ENCODE peak calls at places on chromosomes 2 and 18, in six cellular contexts. One of them, this sample, is unnamed.

GRCh38 chr2:118670281-118670680 is 177.2 kb downstream of the EN1 start:
- DNase-seq in upper lobe of right lung: no peak
- DNase-seq in hepatocyte: no peak
- DNase-seq in activated T-cell treated with anti-CD3 and anti-CD28 coated beads for 4 hours: no peak
- DNase-seq in activated naive CD8-positive, alpha-beta T cell treated with anti-CD3 and anti-CD28 coated beads for 36 hours: no peak
- DNase-seq in stimulated activated CD8-positive, alpha-beta memory T cell treated with anti-CD3 and anti-CD28 coated beads, Interleukin-4, amount 100 ng/mL, for 4 hours: no peak
- DNase-seq in this sample: no peak

GRCh38 chr2:70089220-70089945 is 2.1 kb downstream of the PCBP1 start:
- DNase-seq in upper lobe of right lung: no peak
- DNase-seq in hepatocyte: peak
- DNase-seq in activated T-cell treated with anti-CD3 and anti-CD28 coated beads for 4 hours: no peak
- DNase-seq in activated naive CD8-positive, alpha-beta T cell treated with anti-CD3 and anti-CD28 coated beads for 36 hours: no peak
- DNase-seq in stimulated activated CD8-positive, alpha-beta memory T cell treated with anti-CD3 and anti-CD28 coated beads, Interleukin-4, amount 100 ng/mL, for 4 hours: no peak
- DNase-seq in this sample: peak

GRCh38 chr2:62109554-62109953 is 86.4 kb upstream of the B3GNT2 start:
- DNase-seq in upper lobe of right lung: no peak
- DNase-seq in hepatocyte: no peak
- DNase-seq in activated T-cell treated with anti-CD3 and anti-CD28 coated beads for 4 hours: no peak
- DNase-seq in activated naive CD8-positive, alpha-beta T cell treated with anti-CD3 and anti-CD28 coated beads for 36 hours: no peak
- DNase-seq in stimulated activated CD8-positive, alpha-beta memory T cell treated with anti-CD3 and anti-CD28 coated beads, Interleukin-4, amount 100 ng/mL, for 4 hours: no peak
- DNase-seq in this sample: no peak

GRCh38 chr2:120632796-120633646 is 102.6 kb upstream of the GLI2 start:
- DNase-seq in upper lobe of right lung: peak
- DNase-seq in hepatocyte: no peak
- DNase-seq in activated T-cell treated with anti-CD3 and anti-CD28 coated beads for 4 hours: no peak
- DNase-seq in activated naive CD8-positive, alpha-beta T cell treated with anti-CD3 and anti-CD28 coated beads for 36 hours: no peak
- DNase-seq in stimulated activated CD8-positive, alpha-beta memory T cell treated with anti-CD3 and anti-CD28 coated beads, Interleukin-4, amount 100 ng/mL, for 4 hours: no peak
- DNase-seq in this sample: no peak

GRCh38 chr18:23071285-23071684 is 64.0 kb upstream of the CABLES1 start:
- DNase-seq in upper lobe of right lung: peak
- DNase-seq in hepatocyte: no peak
- DNase-seq in activated T-cell treated with anti-CD3 and anti-CD28 coated beads for 4 hours: peak
- DNase-seq in activated naive CD8-positive, alpha-beta T cell treated with anti-CD3 and anti-CD28 coated beads for 36 hours: peak
- DNase-seq in stimulated activated CD8-positive, alpha-beta memory T cell treated with anti-CD3 and anti-CD28 coated beads, Interleukin-4, amount 100 ng/mL, for 4 hours: peak
- DNase-seq in this sample: no peak

GRCh38 chr2:230172156-230172555 is 47.6 kb downstream of the SP110 start:
- DNase-seq in upper lobe of right lung: no peak
- DNase-seq in hepatocyte: no peak
- DNase-seq in activated T-cell treated with anti-CD3 and anti-CD28 coated beads for 4 hours: no peak
- DNase-seq in activated naive CD8-positive, alpha-beta T cell treated with anti-CD3 and anti-CD28 coated beads for 36 hours: no peak
- DNase-seq in stimulated activated CD8-positive, alpha-beta memory T cell treated with anti-CD3 and anti-CD28 coated beads, Interleukin-4, amount 100 ng/mL, for 4 hours: no peak
- DNase-seq in this sample: no peak

GRCh38 chr2:142509401-142509800 is 368.1 kb upstream of the KYNU start:
- DNase-seq in upper lobe of right lung: no peak
- DNase-seq in hepatocyte: no peak
- DNase-seq in activated T-cell treated with anti-CD3 and anti-CD28 coated beads for 4 hours: no peak
- DNase-seq in activated naive CD8-positive, alpha-beta T cell treated with anti-CD3 and anti-CD28 coated beads for 36 hours: no peak
- DNase-seq in stimulated activated CD8-positive, alpha-beta memory T cell treated with anti-CD3 and anti-CD28 coated beads, Interleukin-4, amount 100 ng/mL, for 4 hours: no peak
- DNase-seq in this sample: no peak

GRCh38 chr2:184956856-184957255 is 358.5 kb downstream of the ZNF804A start:
- DNase-seq in upper lobe of right lung: no peak
- DNase-seq in hepatocyte: no peak
- DNase-seq in activated T-cell treated with anti-CD3 and anti-CD28 coated beads for 4 hours: no peak
- DNase-seq in activated naive CD8-positive, alpha-beta T cell treated with anti-CD3 and anti-CD28 coated beads for 36 hours: no peak
- DNase-seq in stimulated activated CD8-positive, alpha-beta memory T cell treated with anti-CD3 and anti-CD28 coated beads, Interleukin-4, amount 100 ng/mL, for 4 hours: no peak
- DNase-seq in this sample: no peak

GRCh38 chr2:146651361-146651760 is 1193.5 kb upstream of the ACVR2A start:
- DNase-seq in upper lobe of right lung: no peak
- DNase-seq in hepatocyte: no peak
- DNase-seq in activated T-cell treated with anti-CD3 and anti-CD28 coated beads for 4 hours: no peak
- DNase-seq in activated naive CD8-positive, alpha-beta T cell treated with anti-CD3 and anti-CD28 coated beads for 36 hours: no peak
- DNase-seq in stimulated activated CD8-positive, alpha-beta memory T cell treated with anti-CD3 and anti-CD28 coated beads, Interleukin-4, amount 100 ng/mL, for 4 hours: no peak
- DNase-seq in this sample: no peak

GRCh38 chr2:202780514-202781021 is 91.0 kb downstream of the ICA1L start:
- DNase-seq in upper lobe of right lung: no peak
- DNase-seq in hepatocyte: no peak
- DNase-seq in activated T-cell treated with anti-CD3 and anti-CD28 coated beads for 4 hours: no peak
- DNase-seq in activated naive CD8-positive, alpha-beta T cell treated with anti-CD3 and anti-CD28 coated beads for 36 hours: peak
- DNase-seq in stimulated activated CD8-positive, alpha-beta memory T cell treated with anti-CD3 and anti-CD28 coated beads, Interleukin-4, amount 100 ng/mL, for 4 hours: no peak
- DNase-seq in this sample: no peak

GRCh38 chr2:8653485-8653884 is 28.4 kb upstream of the ID2 start:
- DNase-seq in upper lobe of right lung: peak
- DNase-seq in hepatocyte: no peak
- DNase-seq in activated T-cell treated with anti-CD3 and anti-CD28 coated beads for 4 hours: no peak
- DNase-seq in activated naive CD8-positive, alpha-beta T cell treated with anti-CD3 and anti-CD28 coated beads for 36 hours: no peak
- DNase-seq in stimulated activated CD8-positive, alpha-beta memory T cell treated with anti-CD3 and anti-CD28 coated beads, Interleukin-4, amount 100 ng/mL, for 4 hours: no peak
- DNase-seq in this sample: peak

GRCh38 chr2:22355816-22356433 is 1029.1 kb upstream of the KLHL29 start:
- DNase-seq in upper lobe of right lung: no peak
- DNase-seq in hepatocyte: peak
- DNase-seq in activated T-cell treated with anti-CD3 and anti-CD28 coated beads for 4 hours: peak
- DNase-seq in activated naive CD8-positive, alpha-beta T cell treated with anti-CD3 and anti-CD28 coated beads for 36 hours: peak
- DNase-seq in stimulated activated CD8-positive, alpha-beta memory T cell treated with anti-CD3 and anti-CD28 coated beads, Interleukin-4, amount 100 ng/mL, for 4 hours: no peak
- DNase-seq in this sample: peak

GRCh38 chr2:24515841-24516240 is 24.8 kb downstream of the NCOA1 start:
- DNase-seq in upper lobe of right lung: no peak
- DNase-seq in hepatocyte: no peak
- DNase-seq in activated T-cell treated with anti-CD3 and anti-CD28 coated beads for 4 hours: no peak
- DNase-seq in activated naive CD8-positive, alpha-beta T cell treated with anti-CD3 and anti-CD28 coated beads for 36 hours: no peak
- DNase-seq in stimulated activated CD8-positive, alpha-beta memory T cell treated with anti-CD3 and anti-CD28 coated beads, Interleukin-4, amount 100 ng/mL, for 4 hours: no peak
- DNase-seq in this sample: no peak